ENCODE peak calls at places on chromosomes 2 and 18, in five cellular contexts. F, N, P, J and C are unnamed samples.

GRCh38 chr18:63980896-63981454 is 11.1 kb downstream of the SERPINB8 start:
- DNase-seq in F (no peak), N (no peak), J (no peak), P (no peak), C (peak)

GRCh38 chr2:42127425-42128424 is 41.4 kb upstream of the EML4 start:
- DNase-seq in P (peak), N (no peak), J (no peak), F (no peak), C (no peak)

GRCh38 chr18:51235011-51235789 is 37.7 kb upstream of the MEX3C start:
- DNase-seq in P (peak), F (no peak), N (no peak), J (no peak), C (peak)

GRCh38 chr2:168530980-168531379 is 74.9 kb downstream of the CERS6 start:
- DNase-seq in J (no peak), F (no peak), P (no peak), N (no peak), C (peak)

GRCh38 chr2:62458206-62459035 is 47.6 kb downstream of the TMEM17 start:
- DNase-seq in F (no peak), J (no peak), P (peak), N (no peak), C (no peak)

GRCh38 chr2:1140389-1141003 is 189.8 kb downstream of the SNTG2 start:
- DNase-seq in F (no peak), N (peak), J (no peak), P (no peak), C (peak)

GRCh38 chr2:142603761-142604160 is 273.7 kb upstream of the KYNU start:
- DNase-seq in F (no peak), J (no peak), P (no peak), N (no peak), C (peak)

GRCh38 chr2:5690718-5691658 is 1.2 kb upstream of the SOX11 start:
- DNase-seq in P (no peak), J (no peak), N (peak), F (no peak), C (no peak)

GRCh38 chr18:65753520-65753919 is 2.7 kb downstream of the CDH7 start:
- DNase-seq in J (no peak), P (peak), F (no peak), N (peak), C (peak)

GRCh38 chr18:68769423-68769822 is 28.5 kb upstream of the CCDC102B start:
- DNase-seq in F (no peak), N (no peak), P (peak), J (no peak), C (no peak)

GRCh38 chr2:59899692-59900091 is 653.8 kb downstream of the BCL11A start:
- DNase-seq in P (no peak), N (no peak), J (no peak), F (no peak), C (no peak)

GRCh38 chr2:68811364-68811763 is 59.8 kb downstream of the BMP10 start:
- DNase-seq in J (no peak), F (peak), N (no peak), P (peak), C (no peak)

GRCh38 chr2:96533292-96534073 is 3.1 kb upstream of the ARID5A start:
- DNase-seq in N (no peak), F (peak), P (peak), J (peak), C (no peak)

GRCh38 chr2:26651458-26652155 is 10.4 kb upstream of the CIB4 start:
- DNase-seq in P (no peak), J (no peak), N (no peak), F (no peak), C (no peak)

GRCh38 chr2:65411056-65411795 is 21.2 kb downstream of the SPRED2 start:
- DNase-seq in P (no peak), F (no peak), N (no peak), J (no peak), C (no peak)

GRCh38 chr2:219308142-219309093 is 783 bp downstream of the PTPRN start:
- DNase-seq in J (peak), P (peak), F (no peak), N (peak), C (peak)

GRCh38 chr18:71673954-71674353 is 870.2 kb downstream of the CBLN2 start:
- DNase-seq in P (no peak), N (no peak), F (no peak), J (no peak), C (no peak)

GRCh38 chr2:186889291-186889886 is 40.4 kb upstream of the ZSWIM2 start:
- DNase-seq in P (no peak), J (no peak), N (no peak), F (no peak), C (no peak)

GRCh38 chr2:58137221-58137620 is 90.6 kb downstream of the VRK2 start:
- DNase-seq in P (peak), J (peak), N (no peak), F (no peak), C (no peak)